ENCODE peak calls at places on chromosome 1, in six cellular contexts. R is IMR-90; C is smooth muscle cell of the brain vasculature; V is stimulated activated naive CD8-positive, alpha-beta T cell treated with anti-CD3 and anti-CD28 coated beads, Interleukin-15, amount 100 ng/mL, for 72 hours; O is iPS-NIHi11; J is left lung. H is an unnamed sample.

GRCh38 chr1:64948905-64949833 is 17.2 kb downstream of the JAK1 start:
- DNase-seq in R (no peak), C (no peak), V (peak), O (no peak), J (no peak), H (no peak)

GRCh38 chr1:204996981-204997380 is 46.0 kb upstream of the CNTN2 start:
- DNase-seq in R (no peak), C (no peak), V (no peak), O (no peak), J (peak), H (no peak)

GRCh38 chr1:30321216-30321910 is 402.0 kb downstream of the MATN1 start:
- DNase-seq in R (no peak), C (no peak), V (no peak), O (no peak), J (no peak), H (no peak)

GRCh38 chr1:64366821-64367220 is 103.1 kb upstream of the CACHD1 start:
- DNase-seq in R (no peak), C (no peak), V (no peak), O (no peak), J (no peak), H (no peak)

GRCh38 chr1:100391675-100392074 is 39.4 kb downstream of the CDC14A start:
- DNase-seq in R (no peak), C (no peak), V (no peak), O (no peak), J (no peak), H (no peak)

GRCh38 chr1:238052496-238053266 is 162.0 kb upstream of the ZP4 start:
- DNase-seq in R (peak), C (no peak), V (no peak), O (no peak), J (no peak), H (no peak)

GRCh38 chr1:94182191-94182590 is 55.2 kb downstream of the ARHGAP29 start:
- DNase-seq in R (no peak), C (no peak), V (no peak), O (no peak), J (no peak), H (no peak)

GRCh38 chr1:21468597-21468996 is 28.7 kb downstream of the NBPF3 start:
- DNase-seq in R (peak), C (no peak), V (peak), O (peak), J (no peak), H (peak)

GRCh38 chr1:206568256-206568655 is 44.0 kb downstream of the EIF2D start:
- DNase-seq in R (no peak), C (no peak), V (no peak), O (no peak), J (peak), H (no peak)

GRCh38 chr1:167824163-167824794 is 89.7 kb downstream of the ADCY10 start:
- DNase-seq in R (no peak), C (no peak), V (no peak), O (no peak), J (no peak), H (no peak)

GRCh38 chr1:106502659-106503058 is 553.8 kb upstream of the PRMT6 start:
- DNase-seq in R (no peak), C (no peak), V (no peak), O (no peak), J (no peak), H (no peak)

GRCh38 chr1:234842726-234843641 is 233.0 kb upstream of the IRF2BP2 start:
- DNase-seq in R (peak), C (no peak), V (peak), O (no peak), J (no peak), H (no peak)

GRCh38 chr1:47388548-47389238 is 27.4 kb upstream of the FOXE3 start:
- DNase-seq in R (peak), C (peak), V (peak), O (peak), J (no peak), H (peak)

GRCh38 chr1:205491794-205492193 is 12.7 kb upstream of the CDK18 start:
- DNase-seq in R (no peak), C (no peak), V (no peak), O (no peak), J (no peak), H (no peak)

GRCh38 chr1:108503062-108503740 is 53.1 kb downstream of the NBPF6 start:
- DNase-seq in R (peak), C (no peak), V (no peak), O (peak), J (no peak), H (no peak)

GRCh38 chr1:203463469-203464062 is 12.0 kb upstream of the PRELP start:
- DNase-seq in R (peak), C (no peak), V (no peak), O (no peak), J (no peak), H (no peak)

GRCh38 chr1:41537788-41538351 is 53.4 kb upstream of the EDN2 start:
- DNase-seq in R (peak), C (peak), V (no peak), O (no peak), J (peak), H (no peak)

GRCh38 chr1:110616587-110616986 is 10.4 kb upstream of the KCNA2 start:
- DNase-seq in R (peak), C (no peak), V (peak), O (no peak), J (no peak), H (no peak)

GRCh38 chr1:20476260-20477038 is 9.6 kb downstream of the CAMK2N1 start:
- DNase-seq in R (no peak), C (no peak), V (no peak), O (peak), J (peak), H (peak)

GRCh38 chr1:2953688-2954285 is 67.5 kb upstream of the ACTRT2 start:
- DNase-seq in R (no peak), C (no peak), V (no peak), O (no peak), J (no peak), H (no peak)

GRCh38 chr1:54335396-54336056 is 70.7 kb downstream of the SSBP3 start:
- DNase-seq in R (peak), C (no peak), V (no peak), O (no peak), J (no peak), H (no peak)

GRCh38 chr1:14778882-14779594 is 180.6 kb downstream of the KAZN start:
- DNase-seq in R (peak), C (peak), V (no peak), O (peak), J (no peak), H (peak)

GRCh38 chr1:112373841-112374240 is 22.2 kb upstream of the CTTNBP2NL start:
- DNase-seq in R (no peak), C (no peak), V (no peak), O (no peak), J (no peak), H (no peak)

GRCh38 chr1:16913866-16914662 is 7.7 kb upstream of the CROCC start:
- DNase-seq in R (peak), C (peak), V (peak), O (peak), J (peak), H (peak)

GRCh38 chr1:174912243-174912642 is 87.5 kb upstream of the CACYBP start:
- DNase-seq in R (no peak), C (no peak), V (peak), O (no peak), J (no peak), H (no peak)

GRCh38 chr1:116986531-116987255 is 14.9 kb upstream of the CD101 start:
- DNase-seq in R (no peak), C (no peak), V (peak), O (no peak), J (peak), H (peak)

GRCh38 chr1:247517795-247518612 is 18.2 kb downstream of the OR2C3 start:
- DNase-seq in R (no peak), C (no peak), V (no peak), O (no peak), J (peak), H (no peak)

GRCh38 chr1:153100241-153100640 is 5.9 kb upstream of the SPRR2E start:
- DNase-seq in R (peak), C (no peak), V (no peak), O (no peak), J (no peak), H (no peak)

GRCh38 chr1:215863796-215864195 is 296.7 kb downstream of the KCTD3 start:
- DNase-seq in R (no peak), C (no peak), V (no peak), O (no peak), J (no peak), H (no peak)

GRCh38 chr1:8154621-8155052 is 128.5 kb upstream of the ERRFI1 start:
- DNase-seq in R (peak), C (no peak), V (no peak), O (no peak), J (no peak), H (no peak)

GRCh38 chr1:15158506-15159165 is 5.1 kb downstream of the TMEM51 start:
- DNase-seq in R (peak), C (no peak), V (no peak), O (no peak), J (no peak), H (no peak)

GRCh38 chr1:183218981-183219621 is 33.0 kb downstream of the LAMC2 start:
- DNase-seq in R (no peak), C (no peak), V (peak), O (peak), J (no peak), H (no peak)

GRCh38 chr1:246728311-246728710 is 4.1 kb downstream of the SCCPDH start:
- DNase-seq in R (peak), C (no peak), V (no peak), O (no peak), J (no peak), H (no peak)

GRCh38 chr1:85611856-85612255 is 31.3 kb downstream of the CCN1 start:
- DNase-seq in R (peak), C (peak), V (no peak), O (peak), J (peak), H (no peak)

GRCh38 chr1:55572878-55573734 is 357.9 kb upstream of the USP24 start:
- DNase-seq in R (peak), C (no peak), V (no peak), O (no peak), J (no peak), H (no peak)

GRCh38 chr1:244041475-244042100 is 9.5 kb upstream of the ZBTB18 start:
- DNase-seq in R (no peak), C (no peak), V (no peak), O (no peak), J (no peak), H (no peak)

GRCh38 chr1:2533356-2533755 is 3.3 kb upstream of the HES5 start:
- DNase-seq in R (peak), C (no peak), V (no peak), O (no peak), J (no peak), H (no peak)

GRCh38 chr1:28986296-28986910 is 72.0 kb downstream of the EPB41 start:
- DNase-seq in R (no peak), C (no peak), V (no peak), O (no peak), J (no peak), H (no peak)

GRCh38 chr1:22582670-22583635 is 19.7 kb downstream of the EPHA8 start:
- DNase-seq in R (no peak), C (no peak), V (no peak), O (no peak), J (peak), H (no peak)

H was measured in WTC11.